ENCODE peak calls at places on chromosomes 2 and 18, in five cellular contexts. Q is naive B cell, S is ACHN, J is ascending aorta, L is HFFc6. O is an unnamed sample.

GRCh38 chr18:75875559-75875958 is 448.1 kb upstream of the SMIM21 start:
- DNase-seq in Q (no peak), S (no peak), J (no peak), L (no peak), O (no peak)

GRCh38 chr2:168494190-168494711 is 38.2 kb downstream of the CERS6 start:
- DNase-seq in Q (no peak), S (peak), J (no peak), L (no peak), O (no peak)

GRCh38 chr2:219109468-219109867 is 48.7 kb upstream of the IHH start:
- DNase-seq in Q (no peak), S (no peak), J (no peak), L (no peak), O (no peak)

GRCh38 chr2:15561574-15562344 is 625 bp upstream of the NBAS start:
- DNase-seq in Q (no peak), S (peak), J (no peak), L (peak), O (peak)

GRCh38 chr2:158457826-158458616 is 1.3 kb downstream of the PKP4 start:
- DNase-seq in Q (peak), S (peak), J (no peak), L (peak), O (peak)

GRCh38 chr2:170405326-170405725 is 227.4 kb downstream of the MYO3B start:
- DNase-seq in Q (no peak), S (no peak), J (no peak), L (no peak), O (no peak)

GRCh38 chr2:101732199-101732598 is 34.7 kb downstream of the MAP4K4 start:
- DNase-seq in Q (no peak), S (no peak), J (no peak), L (no peak), O (no peak)

GRCh38 chr2:230758566-230759480 is 46.2 kb downstream of the CAB39 start:
- DNase-seq in Q (no peak), S (no peak), J (no peak), L (peak), O (peak)

GRCh38 chr2:182821172-182821571 is 45.3 kb downstream of the FRZB start:
- DNase-seq in Q (no peak), S (no peak), J (no peak), L (no peak), O (no peak)

GRCh38 chr18:63257453-63257852 is 62.1 kb downstream of the BCL2 start:
- DNase-seq in Q (no peak), S (no peak), J (no peak), L (no peak), O (no peak)

GRCh38 chr2:174606336-174606735 is 8.7 kb upstream of the WIPF1 start:
- DNase-seq in Q (no peak), S (peak), J (no peak), L (peak), O (peak)

GRCh38 chr2:240573071-240573515 is 4.8 kb downstream of the RNPEPL1 start:
- DNase-seq in Q (no peak), S (no peak), J (no peak), L (no peak), O (no peak)

GRCh38 chr2:8578335-8579244 is 103.3 kb upstream of the ID2 start:
- DNase-seq in Q (peak), S (no peak), J (no peak), L (no peak), O (no peak)

GRCh38 chr18:58590827-58591226 is 38.1 kb downstream of the ALPK2 start:
- DNase-seq in Q (no peak), S (no peak), J (no peak), L (no peak), O (peak)

GRCh38 chr2:218927876-218928275 is 31.6 kb upstream of the CDK5R2 start:
- DNase-seq in Q (no peak), S (no peak), J (no peak), L (no peak), O (no peak)

GRCh38 chr2:152370783-152371182 is 35.8 kb downstream of the FMNL2 start:
- DNase-seq in Q (no peak), S (no peak), J (no peak), L (no peak), O (no peak)

GRCh38 chr18:45167109-45167551 is 448.1 kb upstream of the SLC14A2 start:
- DNase-seq in Q (no peak), S (no peak), J (no peak), L (peak), O (no peak)

GRCh38 chr2:69209482-69209881 is 177.5 kb downstream of the GFPT1 start:
- DNase-seq in Q (no peak), S (no peak), J (no peak), L (no peak), O (no peak)

GRCh38 chr2:31058096-31058843 is 80.0 kb downstream of the GALNT14 start:
- DNase-seq in Q (no peak), S (no peak), J (no peak), L (no peak), O (no peak)

GRCh38 chr2:8159211-8159965 is 522.5 kb upstream of the ID2 start:
- DNase-seq in Q (no peak), S (no peak), J (no peak), L (no peak), O (no peak)